ENCODE peak calls at places on chromosomes 6 and 20, in four cellular contexts. J, M, S and B are unnamed samples.

GRCh38 chr20:52518735-52519134 is 327.2 kb upstream of the ZFP64 start:
- DNase-seq in J (no peak), M (no peak), S (no peak), B (no peak)

GRCh38 chr6:155241966-155242365 is 21.8 kb upstream of the CLDN20 start:
- DNase-seq in J (no peak), M (no peak), S (no peak), B (no peak)

GRCh38 chr6:110430236-110430635 is 14.9 kb upstream of the DDO start:
- DNase-seq in J (no peak), M (no peak), S (no peak), B (no peak)

GRCh38 chr6:37313698-37314097 is 40.1 kb upstream of the RNF8 start:
- DNase-seq in J (no peak), M (no peak), S (no peak), B (no peak)

GRCh38 chr20:64216910-64217309 is 38.6 kb upstream of the PCMTD2 start:
- DNase-seq in J (no peak), M (no peak), S (no peak), B (no peak)

GRCh38 chr6:112626468-112627082 is 279.4 kb downstream of the RFPL4B start:
- DNase-seq in J (no peak), M (no peak), S (peak), B (peak)

GRCh38 chr20:62479218-62479617 is 3.4 kb upstream of the GATA5 start:
- DNase-seq in J (no peak), M (no peak), S (no peak), B (no peak)

GRCh38 chr6:125791820-125792165 is 1.0 kb downstream of the NCOA7 start:
- DNase-seq in J (no peak), M (no peak), S (no peak), B (no peak)

GRCh38 chr6:4270001-4270400 is 134.6 kb upstream of the ECI2 start:
- DNase-seq in J (no peak), M (no peak), S (no peak), B (no peak)

GRCh38 chr6:55449219-55449618 is 122.0 kb downstream of the GFRAL start:
- DNase-seq in J (no peak), M (no peak), S (no peak), B (no peak)

GRCh38 chr20:5559937-5560336 is 190.3 kb upstream of the SHLD1 start:
- DNase-seq in J (no peak), M (no peak), S (no peak), B (no peak)

GRCh38 chr6:17780071-17780470 is 73.3 kb upstream of the NUP153 start:
- DNase-seq in J (no peak), M (no peak), S (no peak), B (no peak)

GRCh38 chr6:41644297-41644879 is 6.1 kb downstream of the MDFI start:
- DNase-seq in J (no peak), M (no peak), S (no peak), B (no peak)

GRCh38 chr6:144346719-144347446 is 61.7 kb downstream of the UTRN start:
- DNase-seq in J (no peak), M (no peak), S (no peak), B (no peak)

GRCh38 chr20:47686545-47686944 is 98.7 kb downstream of the SULF2 start:
- DNase-seq in J (no peak), M (no peak), S (peak), B (no peak)

GRCh38 chr6:76861403-76861802 is 601.9 kb downstream of the HTR1B start:
- DNase-seq in J (peak), M (no peak), S (peak), B (no peak)

GRCh38 chr6:138105446-138105845 is 1.8 kb downstream of the PERP start:
- DNase-seq in J (no peak), M (no peak), S (no peak), B (no peak)

GRCh38 chr6:14499804-14500203 is 382.2 kb downstream of the CD83 start:
- DNase-seq in J (no peak), M (no peak), S (no peak), B (no peak)

GRCh38 chr6:158207452-158207788 is 39.3 kb downstream of the GTF2H5 start:
- DNase-seq in J (peak), M (no peak), S (no peak), B (no peak)

GRCh38 chr6:36187446-36187845 is 9.1 kb upstream of the BRPF3 start:
- DNase-seq in J (no peak), M (no peak), S (no peak), B (no peak)